ENCODE peak calls at places on chromosome 17, in nine cellular contexts. One of them, this sample, is unnamed.

GRCh38 chr17:66610734-66611133 is 224.2 kb upstream of the CACNG5 start:
- DNase-seq in sciatic nerve: no peak
- DNase-seq in transverse colon: no peak
- DNase-seq in choroid plexus epithelial cell: no peak
- DNase-seq in ELF-1: no peak
- DNase-seq in stimulated activated CD8-positive, alpha-beta memory T cell treated with anti-CD3 and anti-CD28 coated beads, Interleukin-12 subunit alpha, Interleukin-12 subunit beta, amount 100 ng/mL, for 4 hours: no peak
- DNase-seq in neural crest cell: no peak
- DNase-seq in T follicular helper cell: no peak
- DNase-seq in HTR-8/SVneo: no peak
- DNase-seq in this sample: no peak

GRCh38 chr17:64118452-64118979 is 11.4 kb downstream of the ERN1 start:
- DNase-seq in sciatic nerve: no peak
- DNase-seq in transverse colon: peak
- DNase-seq in choroid plexus epithelial cell: no peak
- DNase-seq in ELF-1: no peak
- DNase-seq in stimulated activated CD8-positive, alpha-beta memory T cell treated with anti-CD3 and anti-CD28 coated beads, Interleukin-12 subunit alpha, Interleukin-12 subunit beta, amount 100 ng/mL, for 4 hours: no peak
- DNase-seq in neural crest cell: no peak
- DNase-seq in T follicular helper cell: no peak
- DNase-seq in HTR-8/SVneo: no peak
- DNase-seq in this sample: no peak

GRCh38 chr17:9977175-9977574 is 72.1 kb upstream of the RCVRN start:
- DNase-seq in sciatic nerve: no peak
- DNase-seq in transverse colon: no peak
- DNase-seq in choroid plexus epithelial cell: no peak
- DNase-seq in ELF-1: no peak
- DNase-seq in stimulated activated CD8-positive, alpha-beta memory T cell treated with anti-CD3 and anti-CD28 coated beads, Interleukin-12 subunit alpha, Interleukin-12 subunit beta, amount 100 ng/mL, for 4 hours: no peak
- DNase-seq in neural crest cell: no peak
- DNase-seq in T follicular helper cell: no peak
- DNase-seq in HTR-8/SVneo: no peak
- DNase-seq in this sample: no peak

GRCh38 chr17:40443988-40444899 is 994 bp downstream of the IGFBP4 start:
- DNase-seq in sciatic nerve: no peak
- DNase-seq in transverse colon: peak
- DNase-seq in choroid plexus epithelial cell: peak
- DNase-seq in ELF-1: no peak
- DNase-seq in stimulated activated CD8-positive, alpha-beta memory T cell treated with anti-CD3 and anti-CD28 coated beads, Interleukin-12 subunit alpha, Interleukin-12 subunit beta, amount 100 ng/mL, for 4 hours: no peak
- DNase-seq in neural crest cell: no peak
- DNase-seq in T follicular helper cell: no peak
- DNase-seq in HTR-8/SVneo: no peak
- DNase-seq in this sample: peak

GRCh38 chr17:1998426-1998784 is 26.7 kb downstream of the RTN4RL1 start:
- DNase-seq in sciatic nerve: no peak
- DNase-seq in transverse colon: peak
- DNase-seq in choroid plexus epithelial cell: no peak
- DNase-seq in ELF-1: no peak
- DNase-seq in stimulated activated CD8-positive, alpha-beta memory T cell treated with anti-CD3 and anti-CD28 coated beads, Interleukin-12 subunit alpha, Interleukin-12 subunit beta, amount 100 ng/mL, for 4 hours: no peak
- DNase-seq in neural crest cell: peak
- DNase-seq in T follicular helper cell: no peak
- DNase-seq in HTR-8/SVneo: no peak
- DNase-seq in this sample: no peak

GRCh38 chr17:46190763-46191162 is 2.5 kb downstream of the KANSL1 start:
- DNase-seq in sciatic nerve: no peak
- DNase-seq in transverse colon: no peak
- DNase-seq in choroid plexus epithelial cell: peak
- DNase-seq in ELF-1: no peak
- DNase-seq in stimulated activated CD8-positive, alpha-beta memory T cell treated with anti-CD3 and anti-CD28 coated beads, Interleukin-12 subunit alpha, Interleukin-12 subunit beta, amount 100 ng/mL, for 4 hours: no peak
- DNase-seq in neural crest cell: no peak
- DNase-seq in T follicular helper cell: no peak
- DNase-seq in HTR-8/SVneo: no peak
- DNase-seq in this sample: no peak

GRCh38 chr17:16304832-16305231 is 48.4 kb downstream of the CENPV start:
- DNase-seq in sciatic nerve: no peak
- DNase-seq in transverse colon: no peak
- DNase-seq in choroid plexus epithelial cell: peak
- DNase-seq in ELF-1: peak
- DNase-seq in stimulated activated CD8-positive, alpha-beta memory T cell treated with anti-CD3 and anti-CD28 coated beads, Interleukin-12 subunit alpha, Interleukin-12 subunit beta, amount 100 ng/mL, for 4 hours: no peak
- DNase-seq in neural crest cell: peak
- DNase-seq in T follicular helper cell: no peak
- DNase-seq in HTR-8/SVneo: no peak
- DNase-seq in this sample: no peak

GRCh38 chr17:37124825-37125181 is 176.0 kb downstream of the AATF start:
- DNase-seq in sciatic nerve: no peak
- DNase-seq in transverse colon: no peak
- DNase-seq in choroid plexus epithelial cell: no peak
- DNase-seq in ELF-1: no peak
- DNase-seq in stimulated activated CD8-positive, alpha-beta memory T cell treated with anti-CD3 and anti-CD28 coated beads, Interleukin-12 subunit alpha, Interleukin-12 subunit beta, amount 100 ng/mL, for 4 hours: no peak
- DNase-seq in neural crest cell: no peak
- DNase-seq in T follicular helper cell: no peak
- DNase-seq in HTR-8/SVneo: no peak
- DNase-seq in this sample: no peak

GRCh38 chr17:74825003-74825627 is 34.6 kb downstream of the GRIN2C start:
- DNase-seq in sciatic nerve: no peak
- DNase-seq in transverse colon: no peak
- DNase-seq in choroid plexus epithelial cell: no peak
- DNase-seq in ELF-1: no peak
- DNase-seq in stimulated activated CD8-positive, alpha-beta memory T cell treated with anti-CD3 and anti-CD28 coated beads, Interleukin-12 subunit alpha, Interleukin-12 subunit beta, amount 100 ng/mL, for 4 hours: no peak
- DNase-seq in neural crest cell: no peak
- DNase-seq in T follicular helper cell: no peak
- DNase-seq in HTR-8/SVneo: no peak
- DNase-seq in this sample: no peak

GRCh38 chr17:43367588-43368242 is 31.1 kb upstream of the ARL4D start:
- DNase-seq in sciatic nerve: no peak
- DNase-seq in transverse colon: no peak
- DNase-seq in choroid plexus epithelial cell: peak
- DNase-seq in ELF-1: peak
- DNase-seq in stimulated activated CD8-positive, alpha-beta memory T cell treated with anti-CD3 and anti-CD28 coated beads, Interleukin-12 subunit alpha, Interleukin-12 subunit beta, amount 100 ng/mL, for 4 hours: no peak
- DNase-seq in neural crest cell: peak
- DNase-seq in T follicular helper cell: no peak
- DNase-seq in HTR-8/SVneo: peak
- DNase-seq in this sample: no peak

GRCh38 chr17:73064084-73064938 is 28.2 kb downstream of the SLC39A11 start:
- DNase-seq in sciatic nerve: no peak
- DNase-seq in transverse colon: no peak
- DNase-seq in choroid plexus epithelial cell: peak
- DNase-seq in ELF-1: no peak
- DNase-seq in stimulated activated CD8-positive, alpha-beta memory T cell treated with anti-CD3 and anti-CD28 coated beads, Interleukin-12 subunit alpha, Interleukin-12 subunit beta, amount 100 ng/mL, for 4 hours: no peak
- DNase-seq in neural crest cell: no peak
- DNase-seq in T follicular helper cell: no peak
- DNase-seq in HTR-8/SVneo: no peak
- DNase-seq in this sample: no peak

GRCh38 chr17:67377727-67378443 is 804 bp downstream of the PITPNC1 start:
- DNase-seq in sciatic nerve: peak
- DNase-seq in transverse colon: peak
- DNase-seq in choroid plexus epithelial cell: peak
- DNase-seq in ELF-1: peak
- DNase-seq in stimulated activated CD8-positive, alpha-beta memory T cell treated with anti-CD3 and anti-CD28 coated beads, Interleukin-12 subunit alpha, Interleukin-12 subunit beta, amount 100 ng/mL, for 4 hours: peak
- DNase-seq in neural crest cell: peak
- DNase-seq in T follicular helper cell: peak
- DNase-seq in HTR-8/SVneo: peak
- DNase-seq in this sample: no peak

GRCh38 chr17:67751101-67752074 is 33.7 kb downstream of the NOL11 start:
- DNase-seq in sciatic nerve: no peak
- DNase-seq in transverse colon: no peak
- DNase-seq in choroid plexus epithelial cell: no peak
- DNase-seq in ELF-1: no peak
- DNase-seq in stimulated activated CD8-positive, alpha-beta memory T cell treated with anti-CD3 and anti-CD28 coated beads, Interleukin-12 subunit alpha, Interleukin-12 subunit beta, amount 100 ng/mL, for 4 hours: no peak
- DNase-seq in neural crest cell: no peak
- DNase-seq in T follicular helper cell: no peak
- DNase-seq in HTR-8/SVneo: no peak
- DNase-seq in this sample: no peak

GRCh38 chr17:35243459-35244204 is 760 bp downstream of the SLFN5 start:
- DNase-seq in sciatic nerve: peak
- DNase-seq in transverse colon: peak
- DNase-seq in choroid plexus epithelial cell: peak
- DNase-seq in ELF-1: peak
- DNase-seq in stimulated activated CD8-positive, alpha-beta memory T cell treated with anti-CD3 and anti-CD28 coated beads, Interleukin-12 subunit alpha, Interleukin-12 subunit beta, amount 100 ng/mL, for 4 hours: peak
- DNase-seq in neural crest cell: peak
- DNase-seq in T follicular helper cell: peak
- DNase-seq in HTR-8/SVneo: peak
- DNase-seq in this sample: no peak